ENCODE peak calls at places on chromosomes 16 and 17, in ten cellular contexts. M, C, Q, J, G, O, Y, V, F and I are unnamed samples.

GRCh38 chr17:11144358-11145233 is 96.4 kb upstream of the SHISA6 start:
- DNase-seq in M (peak; percentile 14), C (peak; percentile 14), Q (peak; percentile 48), J (peak; percentile 35), G (peak; percentile 25), O (no peak), Y (peak; percentile 31), V (no peak), F (no peak), I (no peak)

GRCh38 chr16:78628526-78628925 is 529.1 kb downstream of the WWOX start:
- DNase-seq in M (no peak), C (no peak), Q (no peak), J (no peak), G (no peak), O (no peak), Y (no peak), V (no peak), F (no peak), I (no peak)

GRCh38 chr17:77786740-77787505 is 171.6 kb upstream of the TNRC6C start:
- DNase-seq in M (no peak), C (no peak), Q (no peak), J (no peak), G (no peak), O (no peak), Y (no peak), V (no peak), F (no peak), I (no peak)

GRCh38 chr17:42027961-42028790 is 8.3 kb downstream of the NKIRAS2 start:
- DNase-seq in M (no peak), C (peak; percentile 91), Q (no peak), J (no peak), G (no peak), O (no peak), Y (no peak), V (no peak), F (no peak), I (no peak)

GRCh38 chr17:77297693-77298666 is 157.2 kb downstream of the SEC14L1 start:
- DNase-seq in M (no peak), C (no peak), Q (no peak), J (no peak), G (no peak), O (no peak), Y (no peak), V (no peak), F (no peak), I (no peak)

GRCh38 chr16:88781140-88782077 is 3.6 kb downstream of the PIEZO1 start:
- DNase-seq in M (no peak), C (no peak), Q (no peak), J (no peak), G (no peak), O (peak; percentile 58), Y (no peak), V (peak; percentile 60), F (no peak), I (peak; percentile 37)

GRCh38 chr16:76614255-76614654 is 337.1 kb downstream of the CNTNAP4 start:
- DNase-seq in M (no peak), C (no peak), Q (no peak), J (no peak), G (no peak), O (no peak), Y (no peak), V (no peak), F (no peak), I (no peak)

GRCh38 chr16:85699224-85699558 is 10.4 kb upstream of the GINS2 start:
- DNase-seq in M (no peak), C (no peak), Q (no peak), J (no peak), G (no peak), O (no peak), Y (no peak), V (no peak), F (no peak), I (no peak)

GRCh38 chr17:36825956-36826350 is 111.3 kb upstream of the LHX1 start:
- DNase-seq in M (no peak), C (no peak), Q (no peak), J (no peak), G (no peak), O (no peak), Y (no peak), V (no peak), F (no peak), I (no peak)

GRCh38 chr17:28500712-28501379 is 5.3 kb upstream of the FOXN1 start:
- DNase-seq in M (no peak), C (no peak), Q (no peak), J (no peak), G (no peak), O (no peak), Y (no peak), V (no peak), F (no peak), I (no peak)

GRCh38 chr17:37830151-37830993 is 85.5 kb upstream of the HNF1B start:
- DNase-seq in M (no peak), C (peak; percentile 36), Q (no peak), J (no peak), G (no peak), O (no peak), Y (no peak), V (no peak), F (no peak), I (no peak)

GRCh38 chr16:20049831-20050230 is 23.9 kb downstream of the GPR139 start:
- DNase-seq in M (no peak), C (no peak), Q (peak; percentile 32), J (no peak), G (no peak), O (no peak), Y (no peak), V (no peak), F (no peak), I (no peak)

GRCh38 chr16:695355-696089 is 5.3 kb upstream of the WDR24 start:
- DNase-seq in M (peak; percentile 93), C (no peak), Q (peak; percentile 63), J (no peak), G (no peak), O (peak; percentile 51), Y (no peak), V (peak; percentile 65), F (no peak), I (no peak)

GRCh38 chr17:3025421-3026124 is 37.8 kb downstream of the OR1D5 start:
- DNase-seq in M (no peak), C (no peak), Q (no peak), J (no peak), G (no peak), O (no peak), Y (no peak), V (no peak), F (no peak), I (no peak)

GRCh38 chr17:80069886-80070177 is 31.5 kb upstream of the GAA start:
- DNase-seq in M (no peak), C (no peak), Q (no peak), J (no peak), G (no peak), O (no peak), Y (no peak), V (no peak), F (no peak), I (no peak)

GRCh38 chr17:6231886-6232767 is 161.9 kb downstream of the WSCD1 start:
- DNase-seq in M (no peak), C (no peak), Q (no peak), J (peak; percentile 22), G (no peak), O (no peak), Y (no peak), V (no peak), F (no peak), I (no peak)

GRCh38 chr16:12236491-12237030 is 260.0 kb downstream of the SNX29 start:
- DNase-seq in M (no peak), C (no peak), Q (no peak), J (no peak), G (no peak), O (no peak), Y (no peak), V (no peak), F (no peak), I (no peak)

GRCh38 chr16:27969574-27969973 is 93.9 kb downstream of the GSG1L start:
- DNase-seq in M (no peak), C (no peak), Q (no peak), J (peak; percentile 1), G (no peak), O (no peak), Y (no peak), V (no peak), F (no peak), I (no peak)

GRCh38 chr17:40124279-40125141 is 2.7 kb downstream of the MSL1 start:
- DNase-seq in M (no peak), C (no peak), Q (no peak), J (no peak), G (no peak), O (no peak), Y (no peak), V (no peak), F (no peak), I (no peak)

GRCh38 chr17:79812206-79812968 is 15.5 kb upstream of the CBX8 start:
- DNase-seq in M (no peak), C (no peak), Q (no peak), J (no peak), G (no peak), O (no peak), Y (no peak), V (no peak), F (no peak), I (no peak)

GRCh38 chr16:26330654-26331053 is 638.9 kb downstream of the HS3ST4 start:
- DNase-seq in M (no peak), C (no peak), Q (no peak), J (no peak), G (no peak), O (no peak), Y (no peak), V (no peak), F (no peak), I (no peak)

GRCh38 chr16:16052916-16053315 is 103.5 kb downstream of the ABCC1 start:
- DNase-seq in M (no peak), C (no peak), Q (no peak), J (no peak), G (no peak), O (no peak), Y (no peak), V (no peak), F (no peak), I (no peak)

GRCh38 chr17:77444653-77445029 is 303.9 kb downstream of the SEC14L1 start:
- DNase-seq in M (no peak), C (no peak), Q (no peak), J (peak; percentile 48), G (no peak), O (no peak), Y (no peak), V (no peak), F (peak; percentile 72), I (no peak)

GRCh38 chr16:1543085-1543896 is 9.8 kb downstream of the TMEM204 start:
- DNase-seq in M (peak; percentile 37), C (peak; percentile 56), Q (peak; percentile 46), J (peak; percentile 86), G (peak; percentile 85), O (peak; percentile 48), Y (no peak), V (peak; percentile 49), F (peak; percentile 78), I (peak; percentile 81)

GRCh38 chr17:33811984-33812383 is 443.1 kb upstream of the CCL2 start:
- DNase-seq in M (no peak), C (no peak), Q (no peak), J (no peak), G (no peak), O (no peak), Y (no peak), V (no peak), F (no peak), I (no peak)

GRCh38 chr16:10694830-10695229 is at the start of gene TEKT5:
- DNase-seq in M (no peak), C (no peak), Q (no peak), J (no peak), G (no peak), O (no peak), Y (no peak), V (no peak), F (no peak), I (no peak)

GRCh38 chr16:82460761-82461160 is 166.0 kb upstream of the CDH13 start:
- DNase-seq in M (no peak), C (no peak), Q (no peak), J (no peak), G (no peak), O (no peak), Y (no peak), V (no peak), F (no peak), I (no peak)

GRCh38 chr17:60391419-60392041 is 403 bp downstream of the USP32 start:
- DNase-seq in M (no peak), C (peak; percentile 59), Q (peak; percentile 11), J (peak; percentile 16), G (no peak), O (no peak), Y (no peak), V (no peak), F (no peak), I (no peak)